ENCODE peak calls at places on chromosome 5, in four cellular contexts. J is K562, B is WTC11, L is GM12878. R is an unnamed sample.

GRCh38 chr5:168424506-168425298 is 61.6 kb upstream of the RARS1 start:
- DNase-seq in B (no peak), L (no peak), J (no peak), R (no peak)

GRCh38 chr5:80194470-80194869 is 61.4 kb downstream of the SERINC5 start:
- DNase-seq in L (no peak), B (no peak), J (no peak), R (no peak)

GRCh38 chr5:80967500-80968181 is 7.5 kb downstream of the RASGRF2 start:
- DNase-seq in B (no peak), L (no peak), J (no peak), R (no peak)

GRCh38 chr5:138354926-138355378 is 2.5 kb downstream of the KDM3B start:
- DNase-seq in L (peak; percentile 76), B (peak; percentile 37), J (peak; percentile 65), R (peak; percentile 64)

GRCh38 chr5:39800202-39800601 is 375.4 kb upstream of the DAB2 start:
- DNase-seq in B (no peak), J (no peak), L (no peak), R (no peak)

GRCh38 chr5:180135128-180135955 is 63.8 kb upstream of the RNF130 start:
- DNase-seq in B (no peak), J (no peak), L (no peak), R (no peak)

GRCh38 chr5:65799857-65800256 is 77.9 kb downstream of the NLN start:
- DNase-seq in B (no peak), J (no peak), L (no peak), R (no peak)

GRCh38 chr5:137212471-137212870 is 286.7 kb downstream of the SPOCK1 start:
- DNase-seq in B (no peak), J (no peak), L (no peak), R (no peak)

GRCh38 chr5:165630211-165630866 is 2124.9 kb downstream of the MAT2B start:
- DNase-seq in L (peak; percentile 2), J (peak; percentile 32), B (peak; percentile 59), R (peak; percentile 69)

DNA sequence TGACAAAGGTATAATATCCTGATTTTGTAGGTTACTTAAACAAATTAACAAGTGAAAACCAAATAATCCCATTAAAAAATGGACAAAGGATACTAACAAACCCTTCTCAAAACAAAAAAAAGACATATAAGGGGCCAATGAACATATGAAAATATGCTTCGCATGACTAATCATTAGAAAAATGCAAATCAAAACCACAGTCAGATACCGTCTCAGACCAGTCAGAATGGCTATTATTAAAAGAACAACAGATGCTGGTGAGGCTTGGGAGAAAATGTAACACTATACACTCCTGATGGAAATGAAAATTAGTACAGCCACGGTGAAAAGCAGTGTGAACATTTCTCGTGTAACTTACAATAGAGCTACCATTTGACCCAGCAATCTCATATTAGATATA is 1542.2 kb upstream of the CDH9 start:
- DNase-seq in J (no peak), L (no peak), B (no peak), R (no peak)
- TF ChIP-seq USF1 in J (no peak), L (no peak), B (no peak), R (no peak)

GRCh38 chr5:1052641-1053390 is 44.2 kb downstream of the NKD2 start:
- DNase-seq in B (no peak), J (peak; percentile 51), L (no peak), R (peak; percentile 44)

GRCh38 chr5:1055896-1056610 is 47.5 kb downstream of the NKD2 start:
- DNase-seq in L (no peak), J (no peak), B (no peak), R (peak; percentile 34)

GRCh38 chr5:1054799-1055775 is 46.5 kb downstream of the NKD2 start:
- DNase-seq in J (no peak), B (no peak), L (no peak), R (peak; percentile 32)

GRCh38 chr5:1053391-1054017 is 44.9 kb downstream of the NKD2 start:
- DNase-seq in J (no peak), B (no peak), L (no peak), R (peak; percentile 19)

DNA sequence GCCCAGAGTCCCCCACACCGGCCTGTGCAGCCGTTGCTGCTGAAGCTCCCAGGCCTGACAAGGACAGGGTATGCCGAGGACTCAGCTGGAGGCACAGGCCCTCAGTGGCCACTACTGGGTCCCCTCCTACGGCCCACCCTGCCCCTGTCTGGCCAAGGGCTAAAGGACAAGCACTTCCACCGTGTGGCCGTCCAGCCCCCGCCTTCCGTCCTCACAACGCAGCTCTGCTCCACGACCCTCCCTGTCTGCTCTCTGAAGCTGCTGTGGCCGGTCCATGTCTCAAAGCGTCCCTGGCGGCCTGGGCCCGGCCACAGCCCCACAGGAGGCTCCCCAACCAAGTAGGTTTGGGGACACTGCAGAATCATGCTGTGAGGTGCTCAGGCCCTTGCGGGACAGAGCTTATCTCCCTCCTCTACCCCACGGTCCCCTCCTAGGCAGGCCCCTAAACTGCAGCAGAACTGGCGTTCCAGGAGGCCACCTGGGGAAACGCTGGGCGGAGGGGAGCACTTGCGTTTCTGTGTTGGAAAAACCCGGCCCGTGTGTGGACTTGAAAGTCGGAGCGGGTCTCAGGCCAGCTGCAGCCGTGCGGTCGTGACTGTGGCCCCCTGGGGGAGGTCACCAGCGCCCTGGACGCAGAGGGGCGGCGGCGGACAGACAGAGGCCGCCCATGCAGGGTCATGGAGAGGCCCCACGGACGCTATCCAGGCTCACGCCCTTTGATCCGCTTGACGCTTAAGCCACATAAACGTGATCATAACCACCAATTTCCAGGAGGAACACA is 45.6 kb downstream of the NKD2 start:
- DNase-seq in L (no peak), B (no peak), J (no peak), R (peak; percentile 27)
- TF ChIP-seq USF1 in L (no peak), B (no peak), J (no peak), R (no peak)

GRCh38 chr5:55303238-55303690 is 4.2 kb downstream of the DHX29 start:
- DNase-seq in B (no peak), L (no peak), J (no peak), R (no peak)
- TF ChIP-seq USF1 in B (no peak), L (no peak), J (no peak), R (no peak)

DNA sequence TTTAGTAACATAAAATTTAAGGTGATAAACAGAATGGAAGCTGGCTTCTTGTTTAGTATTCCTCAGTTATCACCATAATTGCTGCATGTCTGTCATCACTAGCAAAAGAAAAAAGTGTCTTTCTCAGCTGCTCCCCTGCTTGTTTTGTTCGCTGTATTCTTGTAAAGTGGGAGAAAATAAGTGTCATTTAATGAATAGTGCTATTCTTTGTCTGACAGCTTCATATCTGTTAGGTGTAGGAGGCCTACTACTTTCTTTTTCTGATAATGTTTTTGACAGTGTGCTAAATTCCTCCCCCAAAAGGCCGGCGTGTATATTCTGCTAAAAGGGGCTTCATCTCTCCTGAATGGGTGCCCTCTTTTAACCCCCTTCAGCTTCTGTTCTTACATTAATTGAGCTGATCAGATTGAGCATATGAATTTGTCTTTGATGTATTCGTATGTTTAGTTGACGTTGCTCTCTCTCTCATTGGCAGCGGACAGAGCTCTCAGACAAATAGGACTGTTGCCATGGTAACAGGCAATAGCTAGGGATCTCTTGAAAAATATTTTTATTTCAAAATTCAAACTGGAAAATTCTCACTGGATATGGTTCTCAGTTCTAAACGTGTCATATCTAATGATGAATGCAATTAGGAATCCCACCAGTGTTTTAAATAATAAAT is 303.8 kb downstream of the KIAA0825 start:
- DNase-seq in L (no peak), J (peak; percentile 7), B (no peak), R (no peak)
- TF ChIP-seq USF1 in L (no peak), J (no peak), B (no peak), R (no peak)